ENCODE peak calls at places on chromosomes 3 and 15, in seven cellular contexts. Z is endothelial cell, H is HepG2, M is Calu3, P is osteocyte, Q is AG04450, E is CD14-positive monocyte. W is an unnamed sample.

GRCh38 chr3:23824699-23825444 is 19.1 kb downstream of the UBE2E1 start:
- DNase-seq in M (no peak), E (no peak), Z (no peak), P (no peak), Q (no peak), H (no peak), W (no peak)

GRCh38 chr3:40765884-40766283 is 241.1 kb downstream of the ZNF621 start:
- DNase-seq in P (no peak), Z (no peak), Q (no peak), M (no peak), H (no peak), E (no peak), W (no peak)

GRCh38 chr3:23992051-23992628 is 47.1 kb downstream of the NR1D2 start:
- DNase-seq in M (no peak), P (no peak), E (no peak), Z (no peak), Q (no peak), H (no peak), W (no peak)

GRCh38 chr15:85333132-85333831 is 47.1 kb upstream of the AKAP13 start:
- DNase-seq in H (no peak), Z (no peak), M (no peak), P (peak), Q (peak), E (no peak), W (no peak)

GRCh38 chr15:74866090-74866489 is 7.1 kb downstream of the SCAMP2 start:
- DNase-seq in Z (no peak), H (no peak), E (no peak), P (no peak), Q (peak), M (no peak), W (no peak)

GRCh38 chr3:161559177-161559998 is 62.8 kb downstream of the OTOL1 start:
- DNase-seq in M (peak), Q (no peak), P (no peak), E (no peak), Z (peak), H (peak), W (peak)

GRCh38 chr15:41585140-41586047 is 26.4 kb downstream of the TYRO3 start:
- DNase-seq in M (peak), P (no peak), Q (no peak), H (no peak), Z (peak), E (no peak), W (no peak)

GRCh38 chr15:67101981-67102929 is 36.9 kb downstream of the SMAD3 start:
- DNase-seq in M (no peak), E (no peak), P (no peak), Z (no peak), Q (no peak), H (no peak), W (peak)

GRCh38 chr15:27989428-27989827 is 109.7 kb downstream of the OCA2 start:
- DNase-seq in Q (no peak), E (no peak), H (no peak), M (no peak), Z (no peak), P (no peak), W (no peak)

GRCh38 chr3:73499787-73500186 is 125.0 kb downstream of the PDZRN3 start:
- DNase-seq in P (no peak), M (no peak), E (no peak), Z (no peak), Q (no peak), H (no peak), W (no peak)

GRCh38 chr3:178443634-178444033 is 92.6 kb upstream of the KCNMB2 start:
- DNase-seq in Z (no peak), P (no peak), M (no peak), E (no peak), Q (no peak), H (no peak), W (no peak)

GRCh38 chr3:30319713-30320112 is 286.7 kb upstream of the TGFBR2 start:
- DNase-seq in E (no peak), M (peak), Z (peak), P (no peak), H (peak), Q (no peak), W (no peak)

GRCh38 chr3:176469694-176470205 is 727.5 kb downstream of the TBL1XR1 start:
- DNase-seq in H (peak), Q (no peak), E (no peak), M (peak), Z (no peak), P (no peak), W (no peak)

GRCh38 chr3:66153961-66154923 is 66.6 kb upstream of the SLC25A26 start:
- DNase-seq in Z (no peak), Q (no peak), M (no peak), E (no peak), P (no peak), H (no peak), W (no peak)

GRCh38 chr3:52265387-52265786 is 13.1 kb downstream of the WDR82 start:
- DNase-seq in Q (no peak), Z (no peak), M (no peak), E (no peak), P (no peak), H (no peak), W (no peak)

GRCh38 chr3:175129126-175129525 is 270.0 kb downstream of the NAALADL2 start:
- DNase-seq in E (no peak), Q (no peak), M (no peak), Z (no peak), P (no peak), H (no peak), W (no peak)

GRCh38 chr3:156576887-156577427 is 22.0 kb upstream of the SSR3 start:
- DNase-seq in Q (no peak), P (no peak), M (peak), E (no peak), Z (no peak), H (no peak), W (no peak)

GRCh38 chr15:78325092-78325843 is 14.9 kb upstream of the CRABP1 start:
- DNase-seq in H (no peak), P (no peak), M (no peak), Z (no peak), E (no peak), Q (no peak), W (no peak)

GRCh38 chr3:46978985-46979944 is at the start of gene NBEAL2:
- DNase-seq in Z (peak), H (peak), P (peak), E (peak), M (peak), Q (peak), W (peak)
- TF ChIP-seq CTCF in Z (no peak), H (peak), P (no peak), E (no peak), M (no peak), Q (no peak), W (no peak)

DNA sequence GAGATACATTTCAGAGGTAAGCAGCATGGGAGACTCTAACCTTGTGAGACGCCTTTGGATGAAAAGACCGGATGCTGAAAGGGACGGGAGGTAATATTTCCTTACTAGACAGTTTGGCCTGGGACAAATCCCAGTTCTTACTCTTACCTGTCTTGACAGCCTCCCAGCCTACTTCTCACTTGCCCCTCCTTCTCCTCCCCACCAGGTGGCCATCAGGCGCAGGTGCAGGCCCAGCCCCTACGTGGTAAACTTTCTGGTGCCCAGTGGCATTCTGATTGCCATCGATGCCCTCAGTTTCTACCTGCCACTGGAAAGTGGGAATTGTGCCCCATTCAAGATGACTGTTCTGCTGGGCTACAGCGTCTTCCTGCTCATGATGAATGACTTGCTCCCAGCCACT is 6.3 kb downstream of the HTR3D start:
- DNase-seq in Q (no peak), P (no peak), Z (no peak), E (no peak), M (peak), H (no peak), W (no peak)
- TF ChIP-seq CTCF in Q (no peak), P (no peak), Z (no peak), E (no peak), M (peak), H (no peak), W (no peak)

GRCh38 chr3:72187131-72187530 is 402.2 kb upstream of the PROK2 start:
- DNase-seq in H (peak), E (no peak), P (no peak), M (no peak), Z (no peak), Q (no peak), W (peak)
- TF ChIP-seq CTCF in H (peak), E (peak), P (no peak), M (no peak), Z (peak), Q (peak), W (no peak)

GRCh38 chr3:94099311-94099710 is 36.5 kb downstream of the NSUN3 start:
- DNase-seq in H (no peak), E (no peak), P (no peak), Q (no peak), Z (no peak), M (no peak), W (no peak)

GRCh38 chr3:94101860-94102259 is 39.0 kb downstream of the NSUN3 start:
- DNase-seq in P (no peak), Q (no peak), M (no peak), H (no peak), Z (no peak), E (no peak), W (no peak)

DNA sequence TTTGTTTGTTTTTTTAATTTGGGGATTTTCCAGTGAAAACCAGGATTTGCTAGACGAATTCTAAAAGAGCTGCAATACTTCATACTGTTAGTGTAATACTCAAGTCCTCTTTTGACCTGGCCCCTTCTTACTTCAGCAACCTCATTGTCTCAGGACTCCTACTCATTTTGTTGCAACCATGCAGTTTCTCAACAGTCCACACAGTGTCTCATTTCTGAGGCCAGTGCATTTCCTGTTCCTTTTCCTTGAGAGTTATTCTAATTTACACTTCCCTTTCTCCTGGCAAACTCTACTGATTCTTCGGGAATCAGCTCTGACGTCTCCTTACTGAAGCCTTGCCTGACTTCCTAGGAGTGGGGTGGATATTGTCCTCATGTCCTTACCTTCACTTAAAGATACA is 35.6 kb downstream of the NSUN3 start:
- DNase-seq in M (no peak), E (peak), P (no peak), Q (no peak), H (no peak), Z (peak), W (no peak)
- TF ChIP-seq CTCF in M (no peak), E (peak), P (no peak), Q (no peak), H (no peak), Z (no peak), W (no peak)

DNA sequence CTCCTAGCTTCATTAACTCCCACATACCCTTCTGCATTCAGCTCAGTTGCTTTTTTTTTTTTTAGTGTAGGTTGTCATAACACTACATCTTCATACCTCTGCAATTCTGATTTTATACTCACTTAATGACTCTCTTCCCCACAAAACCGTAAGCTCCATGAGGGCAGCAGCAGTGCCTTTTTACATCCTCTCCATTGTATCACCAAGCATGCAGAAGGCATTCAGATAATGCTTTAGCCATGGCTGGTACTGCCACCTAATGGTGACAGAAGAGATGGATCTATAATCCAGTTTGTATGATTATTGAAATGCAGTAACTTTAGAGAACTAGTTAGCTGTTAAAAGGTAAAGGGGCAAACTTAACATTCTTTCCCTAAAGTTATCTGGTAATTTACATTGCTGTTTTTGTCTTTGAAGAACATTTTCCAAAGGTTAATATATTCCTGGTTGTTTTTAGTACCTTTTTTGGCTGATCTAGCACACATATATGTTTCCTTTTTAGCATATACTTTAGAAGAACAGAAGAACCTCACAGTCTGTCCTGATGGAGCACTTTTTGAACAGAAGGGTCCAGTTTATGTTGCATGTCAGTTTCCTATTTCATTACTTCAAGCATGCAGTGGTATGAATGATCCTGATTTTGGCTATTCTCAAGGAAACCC is 36.8 kb downstream of the ATP1B3 start:
- DNase-seq in P (no peak), M (peak), H (peak), Q (no peak), Z (peak), E (peak), W (peak)
- TF ChIP-seq CTCF in P (peak), M (peak), H (peak), Q (peak), Z (peak), E (peak), W (peak)

DNA sequence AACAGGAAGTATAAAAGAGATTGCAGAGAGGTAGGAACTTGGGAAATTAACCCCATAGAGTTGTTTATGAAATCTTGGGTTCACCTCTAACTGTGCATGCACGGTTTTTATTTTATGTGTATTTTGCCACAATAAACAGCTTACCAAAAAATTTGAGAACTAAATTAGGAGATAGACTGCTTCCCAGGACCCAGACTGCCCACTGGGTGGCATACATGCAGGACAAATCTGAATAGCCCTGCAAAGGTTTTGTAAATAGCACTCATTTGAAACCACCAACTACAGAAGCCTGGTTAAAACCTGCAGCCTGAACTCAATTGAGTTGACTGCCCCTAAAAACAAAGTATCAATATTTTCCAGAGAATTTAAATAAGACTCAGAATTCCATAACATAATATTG is 96.4 kb upstream of the SLCO2A1 start:
- DNase-seq in E (no peak), H (no peak), M (no peak), P (no peak), Q (no peak), Z (no peak), W (no peak)
- TF ChIP-seq CTCF in E (no peak), H (no peak), M (no peak), P (peak), Q (peak), Z (no peak), W (no peak)

GRCh38 chr3:129606522-129607390 is at the start of gene PLXND1:
- DNase-seq in M (peak), E (no peak), Z (peak), P (peak), Q (no peak), H (no peak), W (peak)

GRCh38 chr3:129607391-129608068 is 1.1 kb upstream of the PLXND1 start:
- DNase-seq in H (no peak), M (no peak), Z (no peak), P (no peak), Q (no peak), E (no peak), W (no peak)

GRCh38 chr3:129604223-129604941 is 2.1 kb downstream of the PLXND1 start:
- DNase-seq in M (no peak), E (no peak), P (no peak), H (no peak), Z (no peak), Q (no peak), W (no peak)

GRCh38 chr3:129604942-129605592 is 1.4 kb downstream of the PLXND1 start:
- DNase-seq in P (no peak), H (no peak), Q (no peak), E (no peak), M (no peak), Z (no peak), W (no peak)

GRCh38 chr3:129605593-129606521 is 619 bp downstream of the PLXND1 start:
- DNase-seq in P (no peak), Z (no peak), M (peak), Q (no peak), H (no peak), E (no peak), W (no peak)
- TF ChIP-seq CTCF in P (no peak), Z (no peak), M (no peak), Q (no peak), H (no peak), E (no peak), W (no peak)

DNA sequence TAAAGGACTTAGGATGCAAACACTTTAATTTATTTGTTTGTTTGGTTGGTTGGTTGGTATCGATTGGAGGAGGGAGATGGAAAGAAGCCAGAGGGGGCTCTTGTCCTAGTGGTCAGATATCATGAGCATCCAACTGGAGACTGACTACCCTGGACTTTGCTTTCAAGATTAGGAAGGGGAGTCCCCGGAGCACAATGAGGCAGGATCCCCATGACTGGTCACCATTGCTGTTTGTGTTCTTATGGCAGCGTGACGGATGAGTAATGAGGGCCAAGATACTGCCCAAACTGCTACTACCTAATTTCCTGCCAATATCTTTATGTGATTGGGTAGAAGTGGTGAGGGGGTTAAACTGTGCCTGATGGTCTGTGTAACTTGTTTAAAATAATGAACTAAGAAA is 354.6 kb upstream of the ROPN1 start:
- DNase-seq in H (no peak), Q (no peak), Z (no peak), E (no peak), M (no peak), P (no peak), W (no peak)
- TF ChIP-seq CTCF in H (no peak), Q (no peak), Z (no peak), E (no peak), M (no peak), P (no peak), W (no peak)

GRCh38 chr3:145767909-145768308 is 393.1 kb downstream of the PLOD2 start:
- DNase-seq in P (no peak), E (no peak), Z (no peak), H (no peak), Q (no peak), M (no peak), W (no peak)
- TF ChIP-seq CTCF in P (peak), E (no peak), Z (peak), H (no peak), Q (peak), M (no peak), W (no peak)

GRCh38 chr15:39948817-39949216 is 14.9 kb downstream of the EIF2AK4 start:
- DNase-seq in P (no peak), M (no peak), Q (no peak), Z (no peak), E (no peak), H (peak), W (no peak)
- TF ChIP-seq CTCF in P (no peak), M (no peak), Q (no peak), Z (no peak), E (no peak), H (no peak), W (no peak)

W was measured in GM10248.